ENCODE peak calls at places on chromosomes 16 and 17, in four cellular contexts. K is fibroblast of lung, P is dorsolateral prefrontal cortex, G is fibroblast of the aortic adventitia. R is an unnamed sample.
A peak's percentile ranks its signal among the peaks of the same experiment; 100 is the strongest.

GRCh38 chr17:81011951-81012350 is 20.3 kb downstream of the CHMP6 start:
- DNase-seq in G (no peak), K (no peak), P (no peak), R (no peak)

GRCh38 chr16:21656795-21657768 is 4.7 kb upstream of the IGSF6 start:
- DNase-seq in P (no peak), K (peak; percentile 75), G (peak; percentile 77), R (no peak)

GRCh38 chr16:23107117-23107516 is 42.1 kb downstream of the USP31 start:
- DNase-seq in G (no peak), P (no peak), K (no peak), R (no peak)

GRCh38 chr16:56862776-56863175 is 2.2 kb upstream of the SLC12A3 start:
- DNase-seq in P (no peak), G (no peak), K (no peak), R (no peak)

GRCh38 chr17:51860934-51861561 is 297.5 kb downstream of the CA10 start:
- DNase-seq in K (no peak), G (no peak), P (peak; percentile 16), R (peak; percentile 72)

GRCh38 chr17:42142371-42142896 is 12.4 kb downstream of the RAB5C start:
- DNase-seq in P (peak; percentile 48), K (peak; percentile 35), G (peak; percentile 57), R (no peak)

GRCh38 chr16:24741862-24742261 is 12.4 kb downstream of the TNRC6A start:
- DNase-seq in G (no peak), P (no peak), K (no peak), R (no peak)

GRCh38 chr16:23013484-23013883 is 135.8 kb downstream of the USP31 start:
- DNase-seq in G (no peak), K (no peak), P (no peak), R (no peak)

GRCh38 chr16:88963583-88963982 is 13.4 kb downstream of the CBFA2T3 start:
- DNase-seq in K (no peak), G (no peak), P (no peak), R (no peak)

GRCh38 chr17:37062036-37062435 is 113.3 kb downstream of the AATF start:
- DNase-seq in P (no peak), G (no peak), K (no peak), R (no peak)

GRCh38 chr17:75069783-75070182 is 18.0 kb upstream of the SLC16A5 start:
- DNase-seq in G (peak; percentile 40), K (peak; percentile 50), P (no peak), R (no peak)

GRCh38 chr17:81223758-81224122 is 975 bp upstream of the CEP131 start:
- DNase-seq in P (no peak), K (no peak), G (no peak), R (no peak)

GRCh38 chr17:81132197-81132540 is 33.1 kb upstream of the PVALEF start:
- DNase-seq in P (no peak), G (no peak), K (no peak), R (no peak)

GRCh38 chr16:66608241-66609138 is 4.0 kb downstream of the CMTM3 start:
- DNase-seq in K (peak; percentile 77), P (peak; percentile 70), G (peak; percentile 89), R (peak; percentile 93)

GRCh38 chr16:12613131-12613991 is 190.3 kb downstream of the CPPED1 start:
- DNase-seq in G (peak; percentile 2), K (no peak), P (no peak), R (no peak)

GRCh38 chr16:81040837-81041236 is 5.2 kb downstream of the ATMIN start:
- DNase-seq in G (no peak), P (no peak), K (no peak), R (no peak)

GRCh38 chr16:4597174-4597573 is 17.5 kb downstream of the UBALD1 start:
- DNase-seq in G (no peak), P (no peak), K (no peak), R (no peak)

GRCh38 chr16:58384437-58385055 is 7.7 kb upstream of the GINS3 start:
- DNase-seq in P (no peak), G (no peak), K (no peak), R (no peak)

GRCh38 chr17:35051579-35052239 is 11.8 kb downstream of the RFFL start:
- DNase-seq in G (no peak), P (no peak), K (no peak), R (no peak)

GRCh38 chr17:51601622-51602261 is 341.4 kb downstream of the UTP18 start:
- DNase-seq in K (no peak), P (no peak), G (no peak), R (no peak)

GRCh38 chr17:17749921-17750320 is 68.7 kb downstream of the RAI1 start:
- DNase-seq in G (peak; percentile 56), K (peak; percentile 54), P (peak; percentile 65), R (peak; percentile 79)

GRCh38 chr17:49214665-49215360 is 4.3 kb downstream of the ABI3 start:
- DNase-seq in P (no peak), K (no peak), G (no peak), R (no peak)

GRCh38 chr17:68421486-68421885 is 35.8 kb downstream of the WIPI1 start:
- DNase-seq in K (no peak), G (no peak), P (no peak), R (no peak)

GRCh38 chr17:77214743-77215142 is 74.0 kb downstream of the SEC14L1 start:
- DNase-seq in K (peak; percentile 54), G (peak; percentile 34), P (peak; percentile 58), R (peak; percentile 42)

GRCh38 chr16:62201911-62202310 is 165.7 kb upstream of the CDH8 start:
- DNase-seq in P (no peak), K (no peak), G (no peak), R (no peak)

GRCh38 chr16:84240455-84240854 is 643 bp upstream of the KCNG4 start:
- DNase-seq in P (no peak), K (no peak), G (no peak), R (no peak)

GRCh38 chr17:31386542-31387075 is 4.9 kb upstream of the RAB11FIP4 start:
- DNase-seq in G (no peak), K (no peak), P (no peak), R (no peak)

GRCh38 chr16:28207425-28207824 is 4.3 kb downstream of the XPO6 start:
- DNase-seq in P (no peak), K (no peak), G (no peak), R (no peak)

GRCh38 chr17:53462393-53462811 is 360.3 kb upstream of the KIF2B start:
- DNase-seq in G (no peak), K (peak; percentile 31), P (no peak), R (no peak)

GRCh38 chr17:5562661-5563360 is 21.5 kb downstream of the NLRP1 start:
- DNase-seq in K (no peak), G (no peak), P (no peak), R (no peak)

GRCh38 chr17:3660311-3660891 is 8.0 kb downstream of the TAX1BP3 start:
- DNase-seq in K (no peak), G (no peak), P (no peak), R (no peak)

GRCh38 chr16:67878232-67878631 is 5.4 kb downstream of the EDC4 start:
- DNase-seq in K (no peak), P (no peak), G (no peak), R (no peak)

GRCh38 chr16:15757630-15758251 is 99.1 kb downstream of the MYH11 start:
- DNase-seq in G (no peak), K (no peak), P (no peak), R (no peak)

GRCh38 chr16:56610017-56610608 is 1.7 kb downstream of the MT2A start:
- DNase-seq in K (peak; percentile 90), P (no peak), G (peak; percentile 90), R (no peak)

GRCh38 chr16:12661656-12662172 is 142.0 kb downstream of the CPPED1 start:
- DNase-seq in K (peak; percentile 23), G (peak; percentile 13), P (no peak), R (no peak)

GRCh38 chr17:59244081-59244480 is 23.8 kb downstream of the GDPD1 start:
- DNase-seq in P (no peak), G (no peak), K (no peak), R (no peak)

GRCh38 chr16:5709889-5710288 is 612.3 kb upstream of the EEF2KMT start:
- DNase-seq in P (no peak), K (no peak), G (peak; percentile 0), R (no peak)

GRCh38 chr17:8059131-8059530 is 20.3 kb downstream of the ALOX15B start:
- DNase-seq in P (no peak), K (no peak), G (no peak), R (no peak)

GRCh38 chr16:77722315-77723107 is at the start of gene NUDT7:
- DNase-seq in G (peak; percentile 96), K (peak; percentile 97), P (peak; percentile 99), R (peak; percentile 100)
- TF ChIP-seq CTCF in G (peak; percentile 37), K (no peak), P (peak; percentile 50), R (no peak)

GRCh38 chr16:35188288-35189155 is 1729.1 kb downstream of the TP53TG3F start:
- DNase-seq in K (no peak), G (no peak), P (no peak), R (no peak)
- TF ChIP-seq CTCF in K (no peak), G (no peak), P (peak; percentile 43), R (no peak)

DNA sequence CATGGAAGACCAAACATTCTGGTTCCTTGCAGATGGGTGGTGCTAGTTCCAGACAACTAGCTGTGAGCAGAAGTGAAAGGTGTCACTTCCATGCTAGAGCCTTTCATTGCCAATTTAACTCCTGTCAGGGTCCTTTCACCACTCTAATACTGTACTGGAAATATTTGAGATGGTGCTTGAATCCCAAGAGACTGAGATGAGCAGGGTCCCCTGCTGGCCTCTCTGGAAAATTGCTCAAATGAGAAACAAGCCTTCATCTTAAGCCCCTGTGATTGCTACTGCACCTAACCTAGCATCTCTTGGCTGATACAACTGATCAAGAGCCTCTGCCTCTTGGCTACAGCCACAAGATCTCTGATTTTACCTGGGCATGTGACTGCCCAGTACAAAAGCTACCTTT is 7.4 kb upstream of the VAC14 start:
- DNase-seq in G (no peak), P (no peak), K (no peak), R (no peak)
- TF ChIP-seq CTCF in G (peak; percentile 8), P (no peak), K (peak; percentile 4), R (no peak)

GRCh38 chr17:57404073-57404472 is 147.8 kb downstream of the MSI2 start:
- DNase-seq in G (no peak), K (no peak), P (no peak), R (no peak)
- TF ChIP-seq CTCF in G (no peak), K (no peak), P (no peak), R (no peak)

R was measured in glutamatergic neuron.